ENCODE peak calls at places on chromosome 7, in seven cellular contexts. B is psoas muscle, T is gastrocnemius medialis, J is NCI-H2029, Q is colonic mucosa, O is astrocyte of the spinal cord, M is left colon. Y is an unnamed sample.

GRCh38 chr7:157861551-157861950 is 524.7 kb downstream of the DNAJB6 start:
- DNase-seq in J (no peak), B (no peak), Q (no peak), M (no peak), T (no peak), O (no peak), Y (no peak)

GRCh38 chr7:29488977-29489376 is 74.7 kb upstream of the PRR15 start:
- DNase-seq in T (no peak), O (peak), Q (no peak), M (no peak), J (no peak), B (no peak), Y (no peak)

GRCh38 chr7:69399038-69399800 is 199.1 kb upstream of the AUTS2 start:
- DNase-seq in J (no peak), T (no peak), Q (no peak), O (peak), M (no peak), B (no peak), Y (no peak)

GRCh38 chr7:34160261-34160752 is 255.0 kb downstream of the BMPER start:
- DNase-seq in O (peak), T (no peak), B (peak), Q (no peak), M (no peak), J (no peak), Y (no peak)

GRCh38 chr7:84484502-84485079 is 290.0 kb upstream of the SEMA3A start:
- DNase-seq in Q (no peak), B (no peak), M (no peak), J (no peak), O (no peak), T (no peak), Y (no peak)

GRCh38 chr7:31114593-31115343 is 62.7 kb downstream of the ADCYAP1R1 start:
- DNase-seq in M (no peak), J (no peak), T (no peak), Q (no peak), O (peak), B (no peak), Y (peak)

GRCh38 chr7:78198756-78199155 is 400.2 kb downstream of the PHTF2 start:
- DNase-seq in M (no peak), J (no peak), T (no peak), Q (no peak), B (no peak), O (no peak), Y (no peak)

GRCh38 chr7:117728858-117729257 is 144.4 kb downstream of the CTTNBP2 start:
- DNase-seq in J (no peak), T (no peak), B (no peak), Q (no peak), M (no peak), O (peak), Y (no peak)

GRCh38 chr7:129840757-129841156 is 112.0 kb downstream of the UBE2H start:
- DNase-seq in T (no peak), M (no peak), Q (no peak), O (peak), J (no peak), B (no peak), Y (no peak)

GRCh38 chr7:113452245-113452644 is 333.9 kb upstream of the SMIM30 start:
- DNase-seq in J (no peak), O (no peak), B (no peak), Q (no peak), M (no peak), T (no peak), Y (no peak)

GRCh38 chr7:139362302-139362701 is 2.6 kb downstream of the LUC7L2 start:
- DNase-seq in O (no peak), J (no peak), B (no peak), T (no peak), M (no peak), Q (no peak), Y (no peak)

GRCh38 chr7:140062118-140062527 is 628 bp downstream of the PARP12 start:
- DNase-seq in B (peak), J (peak), O (peak), Q (peak), M (peak), T (no peak), Y (no peak)

GRCh38 chr7:38054199-38054598 is 123.8 kb upstream of the STARD3NL start:
- DNase-seq in O (no peak), B (no peak), T (no peak), Q (no peak), M (no peak), J (no peak), Y (no peak)

GRCh38 chr7:70630647-70631457 is 501.1 kb upstream of the GALNT17 start:
- DNase-seq in B (peak), J (no peak), T (no peak), O (peak), Q (no peak), M (no peak), Y (no peak)

GRCh38 chr7:20440472-20441105 is 109.9 kb downstream of the ITGB8 start:
- DNase-seq in Q (peak), O (peak), B (no peak), J (no peak), M (no peak), T (no peak), Y (no peak)

GRCh38 chr7:45400680-45401079 is 173.5 kb upstream of the ADCY1 start:
- DNase-seq in M (no peak), O (no peak), J (no peak), Q (no peak), T (no peak), B (no peak), Y (no peak)

GRCh38 chr7:146736446-146737190 is 620.0 kb downstream of the CNTNAP2 start:
- DNase-seq in Q (no peak), J (no peak), B (no peak), O (peak), T (no peak), M (no peak), Y (no peak)

GRCh38 chr7:140375808-140376730 is 22.3 kb downstream of the SLC37A3 start:
- DNase-seq in O (no peak), M (no peak), Q (no peak), B (no peak), J (no peak), T (no peak), Y (no peak)

GRCh38 chr7:45646996-45647411 is 72.8 kb downstream of the ADCY1 start:
- DNase-seq in B (no peak), T (no peak), Q (no peak), O (no peak), J (no peak), M (no peak), Y (peak)

GRCh38 chr7:105721571-105722104 is 140.3 kb upstream of the EFCAB10 start:
- DNase-seq in B (no peak), Q (no peak), M (no peak), O (no peak), J (no peak), T (no peak), Y (no peak)

GRCh38 chr7:34747842-34748241 is 89.8 kb downstream of the NPSR1 start:
- DNase-seq in Q (peak), M (no peak), B (no peak), O (peak), J (peak), T (no peak), Y (no peak)

GRCh38 chr7:1210321-1210978 is 22.2 kb upstream of the UNCX start:
- DNase-seq in O (no peak), Q (no peak), J (no peak), B (no peak), M (no peak), T (no peak), Y (no peak)

Y was measured in right atrium auricular region.